ENCODE peak calls at places on chromosomes 16 and 17, in eight cellular contexts. C, F, V, E, R, W, K and H are unnamed samples.

GRCh38 chr17:63703556-63704258 is 3.8 kb upstream of the LIMD2 start:
- DNase-seq in F (no peak), K (no peak), R (no peak), W (no peak), C (no peak), E (no peak), V (no peak), H (no peak)

GRCh38 chr16:86634290-86634689 is 55.9 kb downstream of the FOXL1 start:
- DNase-seq in V (peak; percentile 33), K (no peak), F (no peak), E (no peak), C (no peak), R (no peak), W (no peak), H (no peak)

GRCh38 chr17:62870581-62870964 is 62.5 kb upstream of the MARCHF10 start:
- DNase-seq in V (no peak), C (no peak), E (no peak), F (peak; percentile 47), W (no peak), K (no peak), R (peak; percentile 31), H (no peak)

GRCh38 chr17:80198144-80198661 is 21.9 kb downstream of the SGSH start:
- DNase-seq in R (no peak), C (no peak), V (no peak), F (no peak), K (peak; percentile 39), W (no peak), E (no peak), H (no peak)

GRCh38 chr17:82283208-82283749 is 9.8 kb upstream of the CSNK1D start:
- DNase-seq in E (no peak), C (peak; percentile 42), W (no peak), F (peak; percentile 96), R (no peak), K (peak; percentile 30), V (peak; percentile 93), H (no peak)

GRCh38 chr16:17339764-17340541 is 130.8 kb downstream of the XYLT1 start:
- DNase-seq in R (no peak), V (peak; percentile 46), W (no peak), K (peak; percentile 22), F (no peak), C (no peak), E (no peak), H (no peak)

GRCh38 chr17:29615492-29616299 is 7.0 kb downstream of the CORO6 start:
- DNase-seq in K (peak; percentile 89), C (peak; percentile 94), F (peak; percentile 61), W (peak; percentile 85), E (peak; percentile 88), V (peak; percentile 55), R (no peak), H (no peak)

GRCh38 chr16:15484662-15485061 is 50.3 kb downstream of the BMERB1 start:
- DNase-seq in R (no peak), K (no peak), F (no peak), E (no peak), V (peak; percentile 81), W (no peak), C (no peak), H (no peak)

GRCh38 chr17:36152639-36153120 is 23.8 kb downstream of the TBC1D3B start:
- DNase-seq in F (no peak), E (no peak), W (no peak), K (no peak), R (no peak), C (peak; percentile 66), V (no peak), H (no peak)

GRCh38 chr17:48930435-48930873 is 14.2 kb downstream of the SNF8 start:
- DNase-seq in F (no peak), C (no peak), E (no peak), W (no peak), R (no peak), K (no peak), V (no peak), H (no peak)

GRCh38 chr17:4449736-4450135 is 16.0 kb downstream of the SPNS3 start:
- DNase-seq in V (no peak), W (no peak), C (no peak), R (no peak), K (no peak), F (peak; percentile 37), E (no peak), H (no peak)

GRCh38 chr17:82396601-82397435 is 21.3 kb upstream of the HEXD start:
- DNase-seq in F (no peak), W (no peak), R (no peak), V (peak; percentile 90), K (peak; percentile 17), E (peak; percentile 46), C (no peak), H (no peak)

GRCh38 chr16:54936086-54936978 is 5.7 kb downstream of the IRX5 start:
- DNase-seq in R (no peak), E (no peak), K (peak; percentile 83), W (no peak), F (no peak), C (no peak), V (no peak), H (no peak)

GRCh38 chr17:80938556-80938955 is 53.1 kb upstream of the CHMP6 start:
- DNase-seq in E (no peak), C (no peak), F (no peak), K (no peak), W (no peak), V (no peak), R (no peak), H (no peak)

DNA sequence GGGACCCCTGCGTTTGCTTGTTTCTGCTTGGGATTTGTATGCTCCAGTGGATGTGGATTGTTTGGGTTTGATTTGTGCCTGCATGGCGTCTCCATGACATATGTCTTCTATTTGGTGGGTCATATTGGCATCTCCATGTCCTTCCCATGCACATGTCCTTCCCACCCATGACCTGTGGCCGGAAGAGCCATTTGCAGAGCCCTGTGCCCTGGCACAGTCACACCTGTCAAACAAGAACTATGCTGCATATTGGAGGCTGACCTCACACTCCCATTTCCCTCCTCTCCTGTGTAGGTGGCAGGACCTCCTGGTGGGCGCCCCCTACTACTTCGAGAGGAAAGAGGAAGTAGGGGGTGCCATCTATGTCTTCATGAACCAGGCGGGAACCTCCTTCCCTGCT is 15.8 kb downstream of the ITGA3 start:
- DNase-seq in F (no peak), C (no peak), V (no peak), W (no peak), K (no peak), E (no peak), R (no peak), H (no peak)
- H3K36me3 ChIP-seq in F (peaks cover 91% of the 10 kb centered on the region), C (no peaks in the 10 kb centered on the region), V (peaks cover 54% of the 10 kb centered on the region), W (peaks cover 36% of the 10 kb centered on the region), K (peaks cover 7% of the 10 kb centered on the region), E (peaks cover 94% of the 10 kb centered on the region), R (no peaks in the 10 kb centered on the region), H (no peaks in the 10 kb centered on the region)

DNA sequence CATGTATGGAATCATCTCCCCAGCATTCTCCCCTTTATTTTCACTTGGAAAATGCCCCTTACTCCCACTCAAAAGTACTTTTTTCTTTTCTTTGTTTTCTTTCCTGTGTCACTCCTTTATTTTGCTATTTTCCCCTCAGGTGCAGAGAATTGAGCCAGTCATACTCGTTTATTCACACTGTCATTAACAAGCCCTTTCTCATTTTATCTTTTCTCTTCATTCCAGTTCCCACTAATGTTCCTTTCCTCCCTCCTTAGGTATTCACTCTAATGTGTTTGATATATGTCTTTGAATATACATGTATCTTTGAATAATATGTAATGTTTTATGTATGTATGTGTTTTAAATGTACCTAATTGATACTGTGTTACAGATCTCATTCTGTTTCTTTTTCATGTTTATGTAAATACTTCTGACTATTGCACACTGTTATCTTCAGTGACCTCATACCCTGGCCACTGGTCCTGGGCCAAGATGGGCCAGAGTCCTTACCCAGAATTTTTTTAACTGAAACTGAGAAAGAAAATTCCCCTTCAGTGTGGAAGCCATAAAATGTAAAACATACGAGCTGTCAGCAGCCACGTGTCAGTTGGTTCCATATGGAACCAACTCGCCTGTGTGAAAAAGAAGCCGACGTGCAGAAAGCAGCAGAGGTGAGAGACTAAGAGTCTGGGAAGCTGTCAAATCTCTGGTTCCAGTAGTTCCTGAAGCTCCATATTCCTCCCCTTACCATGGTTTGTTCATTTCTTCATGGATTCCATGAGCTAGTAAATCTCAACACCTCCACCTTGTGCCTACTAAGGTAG is 5.8 kb downstream of the SRR start:
- DNase-seq in W (no peak), R (no peak), F (no peak), E (no peak), K (no peak), V (peak; percentile 66), C (no peak), H (no peak)
- H3K27ac ChIP-seq in W (no peak overlapping the region), R (no peak overlapping the region), F (no peak overlapping the region), E (peak overlapping the region; percentile 18), K (peak overlapping the region; percentile 25), V (peak overlapping the region; percentile 52), C (no peak overlapping the region), H (no peak overlapping the region)

DNA sequence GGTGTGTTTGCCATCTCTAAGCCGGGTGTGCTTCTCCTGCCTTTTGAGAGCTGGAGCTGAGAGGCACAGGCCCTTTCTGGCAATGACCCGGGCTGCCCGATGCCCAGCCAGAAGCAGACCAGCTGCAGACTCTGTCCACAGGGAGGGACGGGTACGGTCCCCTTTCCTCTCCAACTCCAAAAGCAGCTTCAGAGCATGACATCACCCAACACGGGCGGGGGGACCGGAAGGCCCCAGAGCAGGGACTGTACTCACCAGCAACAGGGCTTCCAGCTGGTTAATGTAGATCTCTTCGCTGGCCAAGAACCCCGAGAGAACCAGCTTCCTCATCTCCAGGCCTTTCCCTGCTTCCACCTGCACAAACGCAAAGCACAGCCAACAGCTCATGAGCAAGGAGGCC is 79.4 kb downstream of the ABR start:
- DNase-seq in F (no peak), E (no peak), C (no peak), V (no peak), K (no peak), W (no peak), R (no peak), H (no peak)
- H3K36me3 ChIP-seq in F (peaks cover 8% of the 10 kb centered on the region), E (peaks cover 39% of the 10 kb centered on the region), C (peaks cover 10% of the 10 kb centered on the region), V (peaks cover 32% of the 10 kb centered on the region), K (peaks cover 3% of the 10 kb centered on the region), W (peaks cover 41% of the 10 kb centered on the region), R (no peaks in the 10 kb centered on the region), H (no peaks in the 10 kb centered on the region)

GRCh38 chr16:67459066-67459857 is 21.7 kb downstream of the ATP6V0D1 start:
- DNase-seq in W (no peak), C (no peak), K (peak; percentile 88), V (no peak), E (no peak), F (peak; percentile 38), R (no peak), H (no peak)

GRCh38 chr16:67456383-67457140 is 24.4 kb downstream of the ATP6V0D1 start:
- DNase-seq in F (peak; percentile 51), R (no peak), W (no peak), K (no peak), V (peak; percentile 36), E (peak; percentile 53), C (peak; percentile 65), H (no peak)

GRCh38 chr16:67458121-67458641 is 22.8 kb downstream of the ATP6V0D1 start:
- DNase-seq in K (no peak), E (no peak), C (no peak), W (no peak), R (no peak), V (no peak), F (no peak), H (no peak)

GRCh38 chr16:67459858-67460144 is 21.2 kb downstream of the ATP6V0D1 start:
- DNase-seq in R (no peak), K (no peak), W (no peak), E (no peak), C (no peak), V (no peak), F (no peak), H (no peak)

DNA sequence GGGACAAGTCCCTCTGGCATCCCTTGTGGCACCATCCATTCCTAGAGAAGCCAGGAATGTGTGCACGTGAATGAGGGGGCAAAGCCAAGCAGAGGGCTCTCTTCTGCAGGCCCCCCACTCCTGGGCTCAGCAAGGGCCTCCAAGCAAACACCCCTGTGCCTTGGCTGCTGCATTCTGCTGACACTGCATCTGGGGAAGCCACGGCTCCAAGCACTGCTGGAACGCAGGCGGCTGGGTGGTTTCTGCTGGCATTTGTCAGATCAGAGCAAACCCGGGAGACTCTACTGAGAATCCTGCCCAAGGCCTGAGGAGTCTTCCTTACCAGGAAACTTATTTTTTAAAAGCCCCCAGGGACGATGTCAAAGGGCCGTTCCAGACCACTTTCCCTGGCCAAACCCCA is 23.3 kb downstream of the ATP6V0D1 start:
- DNase-seq in E (no peak), W (no peak), V (no peak), F (no peak), C (no peak), R (no peak), K (no peak), H (no peak)
- H3K27ac ChIP-seq in E (peak overlapping the region; percentile 54), W (no peak overlapping the region), V (no peak overlapping the region), F (no peak overlapping the region), C (no peak overlapping the region), R (peak overlapping the region; percentile 81), K (no peak overlapping the region), H (no peak overlapping the region)